ENCODE peak calls at places on chromosomes 2 and 18, in five cellular contexts. One of them, this sample, is unnamed.

GRCh38 chr2:2569836-2570235 is 238.8 kb upstream of the MYT1L start:
- DNase-seq in fibroblast of lung: no peak
- DNase-seq in hepatocyte: no peak
- DNase-seq in Karpas-422: no peak
- DNase-seq in IMR-90: no peak
- DNase-seq in this sample: no peak

GRCh38 chr2:27202829-27203228 is 9.0 kb upstream of the ATRAID start:
- DNase-seq in hepatocyte: no peak
- DNase-seq in fibroblast of lung: no peak
- DNase-seq in IMR-90: peak; percentile 22
- DNase-seq in Karpas-422: no peak
- DNase-seq in this sample: no peak

GRCh38 chr2:240131941-240132650 is 4.0 kb downstream of the COPS9 start:
- DNase-seq in fibroblast of lung: no peak
- DNase-seq in IMR-90: no peak
- DNase-seq in hepatocyte: no peak
- DNase-seq in Karpas-422: no peak
- DNase-seq in this sample: peak; percentile 5

GRCh38 chr2:108959401-108959800 is 29.6 kb downstream of the EDAR start:
- DNase-seq in IMR-90: peak; percentile 4
- DNase-seq in Karpas-422: no peak
- DNase-seq in hepatocyte: no peak
- DNase-seq in fibroblast of lung: no peak
- DNase-seq in this sample: no peak

GRCh38 chr2:3628241-3628679 is 29.7 kb upstream of the ALLC start:
- DNase-seq in Karpas-422: no peak
- DNase-seq in fibroblast of lung: no peak
- DNase-seq in hepatocyte: no peak
- DNase-seq in IMR-90: no peak
- DNase-seq in this sample: no peak

GRCh38 chr2:12277305-12278034 is 439.3 kb upstream of the TRIB2 start:
- DNase-seq in fibroblast of lung: no peak
- DNase-seq in IMR-90: no peak
- DNase-seq in Karpas-422: no peak
- DNase-seq in hepatocyte: peak; percentile 19
- DNase-seq in this sample: no peak

GRCh38 chr18:73664896-73665295 is 482.7 kb downstream of the FBXO15 start:
- DNase-seq in hepatocyte: no peak
- DNase-seq in IMR-90: no peak
- DNase-seq in fibroblast of lung: no peak
- DNase-seq in Karpas-422: no peak
- DNase-seq in this sample: no peak

GRCh38 chr2:172234716-172235661 is 132.3 kb upstream of the DLX2 start:
- DNase-seq in IMR-90: no peak
- DNase-seq in fibroblast of lung: no peak
- DNase-seq in Karpas-422: no peak
- DNase-seq in hepatocyte: peak; percentile 38
- DNase-seq in this sample: peak; percentile 75

GRCh38 chr18:61821748-61822147 is 71.1 kb downstream of the RNF152 start:
- DNase-seq in hepatocyte: no peak
- DNase-seq in Karpas-422: no peak
- DNase-seq in IMR-90: no peak
- DNase-seq in fibroblast of lung: no peak
- DNase-seq in this sample: no peak

GRCh38 chr2:168614291-168615018 is 158.4 kb downstream of the CERS6 start:
- DNase-seq in fibroblast of lung: no peak
- DNase-seq in hepatocyte: no peak
- DNase-seq in IMR-90: no peak
- DNase-seq in Karpas-422: peak; percentile 70
- DNase-seq in this sample: peak; percentile 8

GRCh38 chr2:903223-903900 is 47.3 kb upstream of the SNTG2 start:
- DNase-seq in fibroblast of lung: no peak
- DNase-seq in IMR-90: no peak
- DNase-seq in hepatocyte: no peak
- DNase-seq in Karpas-422: no peak
- DNase-seq in this sample: no peak

GRCh38 chr2:30664761-30665358 is 142.4 kb downstream of the CAPN13 start:
- DNase-seq in Karpas-422: no peak
- DNase-seq in hepatocyte: peak; percentile 59
- DNase-seq in IMR-90: peak; percentile 97
- DNase-seq in fibroblast of lung: peak; percentile 95
- DNase-seq in this sample: no peak

GRCh38 chr18:2906522-2907458 is 60.0 kb downstream of the EMILIN2 start:
- DNase-seq in Karpas-422: no peak
- DNase-seq in IMR-90: no peak
- DNase-seq in fibroblast of lung: no peak
- DNase-seq in hepatocyte: peak; percentile 71
- DNase-seq in this sample: peak; percentile 61

GRCh38 chr2:73776381-73776780 is 3.5 kb downstream of the DUSP11 start:
- DNase-seq in IMR-90: no peak
- DNase-seq in Karpas-422: no peak
- DNase-seq in fibroblast of lung: no peak
- DNase-seq in hepatocyte: no peak
- DNase-seq in this sample: no peak

GRCh38 chr2:230668184-230668938 is 44.3 kb upstream of the CAB39 start:
- DNase-seq in IMR-90: peak; percentile 74
- DNase-seq in hepatocyte: no peak
- DNase-seq in Karpas-422: peak; percentile 62
- DNase-seq in fibroblast of lung: peak; percentile 66
- DNase-seq in this sample: no peak

GRCh38 chr2:201781583-201782051 is 884 bp upstream of the ALS2 start:
- DNase-seq in IMR-90: no peak
- DNase-seq in fibroblast of lung: no peak
- DNase-seq in hepatocyte: no peak
- DNase-seq in Karpas-422: peak; percentile 68
- DNase-seq in this sample: no peak

GRCh38 chr2:233953106-233953801 is 36.1 kb downstream of the TRPM8 start:
- DNase-seq in fibroblast of lung: no peak
- DNase-seq in hepatocyte: peak; percentile 22
- DNase-seq in Karpas-422: no peak
- DNase-seq in IMR-90: no peak
- DNase-seq in this sample: no peak

GRCh38 chr2:226979004-226979403 is 143.2 kb downstream of the RHBDD1 start:
- DNase-seq in IMR-90: no peak
- DNase-seq in hepatocyte: no peak
- DNase-seq in fibroblast of lung: no peak
- DNase-seq in Karpas-422: no peak
- DNase-seq in this sample: no peak

GRCh38 chr2:16416651-16417050 is 249.0 kb downstream of the CYRIA start:
- DNase-seq in fibroblast of lung: no peak
- DNase-seq in hepatocyte: no peak
- DNase-seq in Karpas-422: no peak
- DNase-seq in IMR-90: no peak
- DNase-seq in this sample: no peak

GRCh38 chr2:231900486-231900942 is 25.7 kb downstream of the NPPC start:
- DNase-seq in fibroblast of lung: peak; percentile 58
- DNase-seq in hepatocyte: peak; percentile 84
- DNase-seq in IMR-90: peak; percentile 55
- DNase-seq in Karpas-422: peak; percentile 80
- DNase-seq in this sample: no peak

GRCh38 chr2:189362283-189362682 is 79.0 kb upstream of the WDR75 start:
- DNase-seq in IMR-90: no peak
- DNase-seq in Karpas-422: no peak
- DNase-seq in hepatocyte: no peak
- DNase-seq in fibroblast of lung: peak; percentile 22
- DNase-seq in this sample: no peak

GRCh38 chr2:72694715-72695496 is 130.9 kb downstream of the EXOC6B start:
- DNase-seq in IMR-90: peak; percentile 67
- DNase-seq in Karpas-422: no peak
- DNase-seq in fibroblast of lung: peak; percentile 88
- DNase-seq in hepatocyte: peak; percentile 64
- DNase-seq in this sample: no peak

GRCh38 chr2:69767034-69767433 is 25.1 kb downstream of the ANXA4 start:
- DNase-seq in fibroblast of lung: peak; percentile 98
- DNase-seq in hepatocyte: no peak
- DNase-seq in IMR-90: peak; percentile 92
- DNase-seq in Karpas-422: no peak
- DNase-seq in this sample: no peak

GRCh38 chr2:76320716-76321115 is 610.0 kb upstream of the GCFC2 start:
- DNase-seq in IMR-90: no peak
- DNase-seq in hepatocyte: no peak
- DNase-seq in Karpas-422: no peak
- DNase-seq in fibroblast of lung: no peak
- DNase-seq in this sample: no peak

GRCh38 chr18:11852048-11852341 is 782 bp downstream of the CHMP1B start:
- DNase-seq in hepatocyte: no peak
- DNase-seq in Karpas-422: no peak
- DNase-seq in IMR-90: no peak
- DNase-seq in fibroblast of lung: no peak
- DNase-seq in this sample: no peak

GRCh38 chr2:53632714-53633113 is 134.9 kb upstream of the CHAC2 start:
- DNase-seq in fibroblast of lung: peak; percentile 3
- DNase-seq in hepatocyte: no peak
- DNase-seq in Karpas-422: no peak
- DNase-seq in IMR-90: peak; percentile 2
- DNase-seq in this sample: no peak

GRCh38 chr2:103166406-103167324 is 404.8 kb downstream of the TMEM182 start:
- DNase-seq in IMR-90: no peak
- DNase-seq in Karpas-422: no peak
- DNase-seq in hepatocyte: peak; percentile 36
- DNase-seq in fibroblast of lung: no peak
- DNase-seq in this sample: no peak

GRCh38 chr2:53104263-53104662 is 663.3 kb upstream of the CHAC2 start:
- DNase-seq in hepatocyte: peak; percentile 37
- DNase-seq in Karpas-422: no peak
- DNase-seq in fibroblast of lung: peak; percentile 61
- DNase-seq in IMR-90: peak; percentile 73
- DNase-seq in this sample: no peak

GRCh38 chr2:48733067-48733503 is 22.4 kb downstream of the LHCGR start:
- DNase-seq in hepatocyte: no peak
- DNase-seq in IMR-90: no peak
- DNase-seq in fibroblast of lung: no peak
- DNase-seq in Karpas-422: no peak
- DNase-seq in this sample: no peak

GRCh38 chr2:133434962-133435668 is 133.1 kb downstream of the NCKAP5 start:
- DNase-seq in hepatocyte: peak; percentile 64
- DNase-seq in fibroblast of lung: no peak
- DNase-seq in Karpas-422: no peak
- DNase-seq in IMR-90: peak; percentile 91
- DNase-seq in this sample: no peak

GRCh38 chr2:95316466-95317122 is 19.4 kb downstream of the KCNIP3 start:
- DNase-seq in IMR-90: peak; percentile 42
- DNase-seq in hepatocyte: no peak
- DNase-seq in Karpas-422: no peak
- DNase-seq in fibroblast of lung: peak; percentile 82
- DNase-seq in this sample: no peak

GRCh38 chr2:182072861-182073260 is 87.2 kb downstream of the PPP1R1C start:
- DNase-seq in Karpas-422: no peak
- DNase-seq in hepatocyte: peak; percentile 10
- DNase-seq in fibroblast of lung: no peak
- DNase-seq in IMR-90: no peak
- DNase-seq in this sample: no peak

GRCh38 chr2:237361194-237361986 is 52.6 kb downstream of the COL6A3 start:
- DNase-seq in hepatocyte: no peak
- DNase-seq in Karpas-422: no peak
- DNase-seq in fibroblast of lung: peak; percentile 80
- DNase-seq in IMR-90: peak; percentile 71
- DNase-seq in this sample: no peak

GRCh38 chr2:151977631-151978030 is 121.2 kb downstream of the CACNB4 start:
- DNase-seq in Karpas-422: no peak
- DNase-seq in hepatocyte: no peak
- DNase-seq in IMR-90: no peak
- DNase-seq in fibroblast of lung: no peak
- DNase-seq in this sample: no peak

GRCh38 chr2:151978709-151979108 is 120.1 kb downstream of the CACNB4 start:
- DNase-seq in fibroblast of lung: no peak
- DNase-seq in Karpas-422: no peak
- DNase-seq in hepatocyte: no peak
- DNase-seq in IMR-90: no peak
- DNase-seq in this sample: no peak

GRCh38 chr2:151974997-151975396 is 123.8 kb downstream of the CACNB4 start:
- DNase-seq in Karpas-422: no peak
- DNase-seq in fibroblast of lung: no peak
- DNase-seq in hepatocyte: no peak
- DNase-seq in IMR-90: no peak
- DNase-seq in this sample: no peak

GRCh38 chr2:151975460-151976414 is 123.1 kb downstream of the CACNB4 start:
- DNase-seq in hepatocyte: peak; percentile 14
- DNase-seq in Karpas-422: no peak
- DNase-seq in IMR-90: no peak
- DNase-seq in fibroblast of lung: no peak
- DNase-seq in this sample: no peak

GRCh38 chr2:151976945-151977353 is 121.9 kb downstream of the CACNB4 start:
- DNase-seq in fibroblast of lung: no peak
- DNase-seq in hepatocyte: no peak
- DNase-seq in Karpas-422: no peak
- DNase-seq in IMR-90: no peak
- DNase-seq in this sample: no peak
- H3K4me3 ChIP-seq in fibroblast of lung: no peak overlapping the region
- H3K4me3 ChIP-seq in hepatocyte: no peak overlapping the region
- H3K4me3 ChIP-seq in Karpas-422: no peak overlapping the region
- H3K4me3 ChIP-seq in IMR-90: no peak overlapping the region
- H3K4me3 ChIP-seq in this sample: no peak overlapping the region

DNA sequence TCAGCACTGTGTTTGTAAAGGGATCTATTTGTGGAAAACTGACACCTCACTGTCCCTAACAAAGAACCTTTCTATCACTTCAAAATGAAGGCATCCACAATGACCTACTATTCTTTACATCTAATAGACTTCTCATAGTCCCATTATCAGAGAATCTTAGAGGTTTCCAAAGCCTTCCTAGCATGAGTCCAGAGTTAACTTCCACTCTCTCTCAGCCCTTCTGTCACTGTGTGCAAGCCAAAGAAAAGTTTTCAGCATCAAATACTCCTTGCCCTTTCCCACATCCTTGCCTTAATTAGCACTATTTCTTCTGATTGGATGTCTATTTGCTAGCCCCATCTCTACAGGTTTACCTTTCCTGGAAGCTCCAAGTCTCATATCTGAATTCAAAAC is 178.5 kb downstream of the ERBB4 start:
- DNase-seq in Karpas-422: no peak
- DNase-seq in fibroblast of lung: no peak
- DNase-seq in hepatocyte: no peak
- DNase-seq in IMR-90: no peak
- DNase-seq in this sample: no peak
- H4K20me1 ChIP-seq in Karpas-422: no peaks in the 10 kb centered on the region
- H4K20me1 ChIP-seq in fibroblast of lung: no peaks in the 10 kb centered on the region
- H4K20me1 ChIP-seq in hepatocyte: no peaks in the 10 kb centered on the region
- H4K20me1 ChIP-seq in IMR-90: no peaks in the 10 kb centered on the region
- H4K20me1 ChIP-seq in this sample: no peaks in the 10 kb centered on the region

DNA sequence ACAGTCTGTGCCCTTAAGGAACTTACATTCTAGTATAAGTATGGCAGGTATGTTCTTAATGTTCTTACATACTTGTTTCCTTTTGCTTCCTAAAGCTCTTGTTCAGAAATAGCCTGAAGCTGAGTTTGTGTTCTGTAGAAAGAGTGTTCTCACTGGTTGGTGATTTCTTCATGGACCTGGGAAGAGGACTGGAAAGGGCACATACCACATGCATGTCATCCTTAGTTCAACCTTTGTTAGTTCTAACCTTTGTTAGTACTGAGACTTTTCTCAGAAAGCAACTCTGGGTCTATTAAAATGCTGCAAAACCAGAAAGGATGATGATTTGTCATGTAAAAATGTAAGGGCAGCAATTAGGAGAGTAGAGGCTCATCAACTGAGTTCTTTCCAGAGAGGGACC is 2.5 kb upstream of the FAP start:
- DNase-seq in hepatocyte: peak; percentile 31
- DNase-seq in fibroblast of lung: peak; percentile 45
- DNase-seq in IMR-90: peak; percentile 73
- DNase-seq in Karpas-422: no peak
- DNase-seq in this sample: no peak
- H2AFZ ChIP-seq in hepatocyte: no peak overlapping the region
- H2AFZ ChIP-seq in fibroblast of lung: no peak overlapping the region
- H2AFZ ChIP-seq in IMR-90: no peak overlapping the region
- H2AFZ ChIP-seq in Karpas-422: no peak overlapping the region
- H2AFZ ChIP-seq in this sample: no peak overlapping the region

GRCh38 chr2:13537771-13538349 is 821.1 kb downstream of the TRIB2 start:
- DNase-seq in fibroblast of lung: no peak
- DNase-seq in Karpas-422: no peak
- DNase-seq in hepatocyte: no peak
- DNase-seq in IMR-90: no peak
- DNase-seq in this sample: no peak
- H3K4me3 ChIP-seq in fibroblast of lung: no peak overlapping the region
- H3K4me3 ChIP-seq in Karpas-422: no peak overlapping the region
- H3K4me3 ChIP-seq in hepatocyte: no peak overlapping the region
- H3K4me3 ChIP-seq in IMR-90: no peak overlapping the region
- H3K4me3 ChIP-seq in this sample: no peak overlapping the region

This sample was measured in DND-41.